ENCODE peak calls at places on chromosomes 5 and 9, in six cellular contexts. F, P, L, R, Q and Y are unnamed samples.

GRCh38 chr5:19880430-19880829 is 107.6 kb downstream of the CDH18 start:
- DNase-seq in Q (no peak), R (no peak), F (no peak), L (no peak), P (no peak), Y (no peak)

GRCh38 chr5:38715671-38716070 is 130.1 kb upstream of the OSMR start:
- DNase-seq in Q (peak; percentile 21), R (no peak), L (peak; percentile 9), F (peak; percentile 24), P (no peak), Y (no peak)

GRCh38 chr5:40486437-40487270 is 193.1 kb upstream of the PTGER4 start:
- DNase-seq in R (peak; percentile 33), L (no peak), Q (peak; percentile 14), P (no peak), F (no peak), Y (no peak)

GRCh38 chr5:143569722-143570567 is 166.5 kb upstream of the NR3C1 start:
- DNase-seq in Q (peak; percentile 16), P (no peak), R (no peak), L (no peak), F (no peak), Y (no peak)

GRCh38 chr5:94849821-94850736 is 231.6 kb downstream of the SLF1 start:
- DNase-seq in L (peak; percentile 44), R (peak; percentile 51), P (no peak), Q (peak; percentile 67), F (peak; percentile 22), Y (no peak)

GRCh38 chr5:66551920-66552319 is 44.3 kb upstream of the MAST4 start:
- DNase-seq in Q (no peak), P (no peak), R (no peak), F (no peak), L (peak; percentile 33), Y (no peak)

GRCh38 chr9:133307271-133307670 is 28.7 kb downstream of the SURF6 start:
- DNase-seq in P (no peak), R (no peak), L (no peak), F (no peak), Q (no peak), Y (peak; percentile 48)

GRCh38 chr5:127909078-127909477 is 174.5 kb upstream of the SLC12A2 start:
- DNase-seq in R (peak; percentile 78), Q (peak; percentile 56), F (peak; percentile 40), P (no peak), L (peak; percentile 84), Y (no peak)

GRCh38 chr5:168708301-168708695 is 129.1 kb upstream of the PANK3 start:
- DNase-seq in Q (no peak), R (no peak), P (no peak), L (no peak), F (no peak), Y (peak; percentile 36)

GRCh38 chr5:163619951-163620350 is 114.5 kb downstream of the MAT2B start:
- DNase-seq in P (no peak), F (no peak), Q (no peak), L (no peak), R (no peak), Y (no peak)

GRCh38 chr5:34838785-34839714 is at the start of gene TTC23L:
- DNase-seq in Q (peak; percentile 76), P (peak; percentile 86), L (peak; percentile 89), F (peak; percentile 90), R (peak; percentile 90), Y (peak; percentile 86)

GRCh38 chr5:158758666-158759065 is 341.1 kb downstream of the EBF1 start:
- DNase-seq in P (no peak), R (peak; percentile 33), F (no peak), L (peak; percentile 18), Q (peak; percentile 85), Y (no peak)

GRCh38 chr9:94498801-94499454 is 56.0 kb upstream of the PCAT7 start:
- DNase-seq in F (no peak), Q (no peak), R (no peak), P (no peak), L (no peak), Y (no peak)

GRCh38 chr9:19457694-19458009 is 48.8 kb downstream of the ACER2 start:
- DNase-seq in L (no peak), Q (no peak), R (no peak), F (no peak), P (no peak), Y (no peak)

GRCh38 chr9:137396227-137396626 is 26.7 kb downstream of the EXD3 start:
- DNase-seq in Q (peak; percentile 43), R (no peak), F (no peak), P (no peak), L (peak; percentile 51), Y (no peak)

GRCh38 chr5:151267481-151268275 is 14.7 kb downstream of the GM2A start:
- DNase-seq in R (peak; percentile 30), Q (no peak), F (no peak), L (no peak), P (no peak), Y (no peak)

GRCh38 chr5:80654054-80654390 is 430 bp upstream of the MSH3 start:
- DNase-seq in P (no peak), F (peak; percentile 9), L (peak; percentile 18), R (peak; percentile 4), Q (no peak), Y (no peak)

GRCh38 chr5:142186821-142187594 is 78.4 kb downstream of the NDFIP1 start:
- DNase-seq in F (no peak), R (peak; percentile 48), L (no peak), Q (no peak), P (no peak), Y (no peak)

GRCh38 chr5:18968966-18969365 is 1019.0 kb downstream of the CDH18 start:
- DNase-seq in R (peak; percentile 96), P (no peak), L (peak; percentile 55), Q (no peak), F (no peak), Y (no peak)

GRCh38 chr5:147893820-147894219 is 12.5 kb downstream of the C5orf46 start:
- DNase-seq in L (no peak), R (peak; percentile 83), Q (no peak), F (no peak), P (no peak), Y (no peak)

GRCh38 chr9:131732636-131733340 is 7.1 kb downstream of the RAPGEF1 start:
- DNase-seq in F (no peak), P (no peak), L (no peak), Q (no peak), R (no peak), Y (no peak)

GRCh38 chr9:90457386-90458080 is 185.1 kb downstream of the DIRAS2 start:
- DNase-seq in Q (no peak), L (no peak), R (no peak), F (no peak), P (no peak), Y (no peak)

GRCh38 chr5:15600035-15600434 is 100.1 kb downstream of the FBXL7 start:
- DNase-seq in F (no peak), P (no peak), L (no peak), R (no peak), Q (no peak), Y (no peak)

GRCh38 chr5:173622639-173623038 is 6.2 kb upstream of the BOD1 start:
- DNase-seq in L (no peak), R (no peak), P (no peak), Q (no peak), F (no peak), Y (no peak)
- TF ChIP-seq CTCF in L (no peak), R (no peak), P (no peak), Q (no peak), F (no peak), Y (no peak)

GRCh38 chr9:114889802-114890224 is 40.6 kb downstream of the TNFSF8 start:
- DNase-seq in F (no peak), Q (no peak), P (no peak), R (peak; percentile 33), L (no peak), Y (no peak)
- TF ChIP-seq CTCF in F (no peak), Q (no peak), P (no peak), R (no peak), L (no peak), Y (no peak)

DNA sequence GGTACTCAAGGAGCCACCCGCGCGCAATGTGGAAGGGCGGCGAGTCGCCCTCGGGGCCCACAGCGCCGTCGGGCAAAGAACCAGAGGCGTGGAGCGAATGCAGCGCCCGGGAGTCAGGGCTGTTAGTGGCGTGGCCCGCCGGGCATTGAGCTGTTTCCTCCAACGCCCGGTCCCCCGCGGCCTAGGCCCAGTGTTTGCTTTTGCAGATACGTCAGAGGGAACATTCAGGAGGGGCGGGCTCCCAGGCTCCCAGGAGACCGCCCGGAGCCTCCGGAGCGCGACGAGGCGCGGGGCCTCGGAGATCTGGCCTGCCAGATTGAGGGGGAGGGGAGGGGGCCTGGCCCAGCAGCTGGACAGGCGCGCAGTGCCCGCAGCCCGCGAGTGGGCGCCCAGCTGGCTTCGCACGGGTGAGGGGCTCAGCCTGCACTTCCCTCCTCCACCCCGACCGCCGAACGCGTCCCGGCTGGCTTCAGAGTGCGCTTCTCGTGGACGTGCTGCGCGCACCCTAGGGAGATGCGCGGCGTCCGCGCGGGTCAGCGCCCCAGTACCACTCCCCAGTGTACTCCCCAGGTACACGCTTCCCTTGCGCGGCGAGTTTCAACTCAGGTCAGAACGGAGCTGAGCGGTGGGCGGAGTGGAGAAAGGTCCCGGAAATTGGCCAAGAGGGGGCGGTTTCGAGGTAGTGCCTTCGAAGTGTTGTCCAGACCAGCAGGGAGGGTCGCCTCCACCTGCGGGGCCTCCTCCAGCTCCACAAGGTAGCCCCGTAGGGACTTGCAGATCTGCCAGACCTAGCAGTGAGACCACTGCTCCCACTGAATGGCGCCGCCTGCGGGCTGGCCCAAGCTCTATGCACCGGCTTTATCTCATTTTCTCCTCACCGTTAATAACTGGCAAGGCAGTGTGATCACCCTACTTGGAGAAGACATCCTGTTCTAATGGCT is 130.4 kb downstream of the TMEM174 start:
- DNase-seq in Q (no peak), P (no peak), L (no peak), F (peak; percentile 61), R (no peak), Y (no peak)
- TF ChIP-seq CTCF in Q (no peak), P (no peak), L (no peak), F (peak; percentile 33), R (no peak), Y (peak; percentile 54)

GRCh38 chr9:129036923-129037766 is 719 bp downstream of the MIGA2 start:
- DNase-seq in Q (no peak), P (no peak), L (no peak), R (no peak), F (no peak), Y (no peak)

GRCh38 chr9:129038109-129038852 is 1.9 kb downstream of the MIGA2 start:
- DNase-seq in P (peak; percentile 73), Q (no peak), R (no peak), L (no peak), F (no peak), Y (no peak)

GRCh38 chr9:129033216-129033615 is 3.2 kb upstream of the MIGA2 start:
- DNase-seq in R (no peak), P (no peak), Q (no peak), F (no peak), L (no peak), Y (no peak)

GRCh38 chr9:129037767-129038098 is 1.3 kb downstream of the MIGA2 start:
- DNase-seq in L (no peak), Q (no peak), F (no peak), P (no peak), R (no peak), Y (no peak)

DNA sequence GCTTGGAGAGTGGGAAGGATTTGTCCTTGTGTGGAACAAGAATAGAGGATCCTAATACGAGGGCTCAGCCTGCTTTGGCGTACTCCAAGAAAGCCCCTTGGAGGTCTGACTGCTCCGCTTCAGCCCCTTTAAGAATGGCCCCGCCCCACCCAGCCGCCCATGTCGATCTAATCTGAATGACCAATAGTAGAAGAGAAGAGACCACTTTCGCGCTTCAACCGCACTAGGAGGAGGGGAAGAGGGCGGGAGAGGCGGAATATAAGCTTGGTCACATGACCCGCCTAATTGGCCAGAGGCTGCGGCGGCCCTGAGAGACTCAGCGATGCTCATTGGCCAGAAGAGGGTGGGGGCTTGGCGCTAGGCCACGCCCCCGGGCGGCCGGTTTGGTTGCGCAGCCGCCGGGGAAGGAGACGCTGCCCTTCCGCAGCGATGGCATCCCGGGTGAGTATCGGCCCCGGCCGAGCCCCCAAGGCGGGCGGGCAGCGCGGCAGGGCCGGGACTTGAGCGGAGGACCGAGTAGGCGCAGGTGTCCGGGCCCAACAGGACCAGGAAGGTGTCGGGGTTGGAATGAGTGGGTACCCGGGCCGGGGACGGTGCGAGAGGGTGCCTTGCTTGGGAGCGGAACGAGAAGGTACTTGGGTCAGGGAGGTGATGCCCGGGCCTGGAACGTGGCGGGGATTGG is at the start of gene MIGA2:
- DNase-seq in P (peak; percentile 97), F (peak; percentile 90), R (peak; percentile 96), Q (peak; percentile 98), L (peak; percentile 99), Y (peak; percentile 95)
- TF ChIP-seq CTCF in P (no peak), F (no peak), R (no peak), Q (no peak), L (no peak), Y (no peak)